ENCODE peak calls at places on chromosomes 5 and 9, in four cellular contexts. One of them, this sample, is unnamed.

GRCh38 chr9:36207016-36207415 is 16.3 kb downstream of the CLTA start:
- DNase-seq in spleen: no peak
- DNase-seq in caudate nucleus: no peak
- DNase-seq in neuronal stem cell: no peak
- DNase-seq in this sample: no peak

GRCh38 chr9:14692536-14692917 is 705 bp downstream of the ZDHHC21 start:
- DNase-seq in spleen: no peak
- DNase-seq in caudate nucleus: no peak
- DNase-seq in neuronal stem cell: no peak
- DNase-seq in this sample: no peak

GRCh38 chr9:126664893-126665695 is 51.4 kb downstream of the LMX1B start:
- DNase-seq in spleen: no peak
- DNase-seq in caudate nucleus: no peak
- DNase-seq in neuronal stem cell: peak; percentile 65
- DNase-seq in this sample: no peak

GRCh38 chr9:130054428-130054786 is 701 bp downstream of the GPR107 start:
- DNase-seq in spleen: no peak
- DNase-seq in caudate nucleus: no peak
- DNase-seq in neuronal stem cell: no peak
- DNase-seq in this sample: no peak

GRCh38 chr5:84383296-84383815 is 1.3 kb downstream of the EDIL3 start:
- DNase-seq in spleen: peak; percentile 72
- DNase-seq in caudate nucleus: no peak
- DNase-seq in neuronal stem cell: peak; percentile 20
- DNase-seq in this sample: no peak

GRCh38 chr9:116274293-116274692 is 120.7 kb downstream of the PAPPA start:
- DNase-seq in spleen: no peak
- DNase-seq in caudate nucleus: no peak
- DNase-seq in neuronal stem cell: no peak
- DNase-seq in this sample: no peak

GRCh38 chr5:109412981-109413402 is 3.2 kb upstream of the PJA2 start:
- DNase-seq in spleen: no peak
- DNase-seq in caudate nucleus: no peak
- DNase-seq in neuronal stem cell: no peak
- DNase-seq in this sample: no peak

GRCh38 chr9:129550199-129550839 is 70.6 kb downstream of the C9orf50 start:
- DNase-seq in spleen: peak; percentile 91
- DNase-seq in caudate nucleus: peak; percentile 68
- DNase-seq in neuronal stem cell: no peak
- DNase-seq in this sample: no peak

GRCh38 chr5:125137535-125137934 is 391.1 kb upstream of the ZNF608 start:
- DNase-seq in spleen: no peak
- DNase-seq in caudate nucleus: no peak
- DNase-seq in neuronal stem cell: no peak
- DNase-seq in this sample: no peak

GRCh38 chr9:8769153-8769552 is 969.6 kb upstream of the DMAC1 start:
- DNase-seq in spleen: no peak
- DNase-seq in caudate nucleus: no peak
- DNase-seq in neuronal stem cell: no peak
- DNase-seq in this sample: no peak

GRCh38 chr5:138645778-138646575 is 70.8 kb upstream of the HSPA9 start:
- DNase-seq in spleen: no peak
- DNase-seq in caudate nucleus: no peak
- DNase-seq in neuronal stem cell: no peak
- DNase-seq in this sample: no peak

GRCh38 chr5:141105350-141105749 is 5.1 kb downstream of the PCDHB3 start:
- DNase-seq in spleen: no peak
- DNase-seq in caudate nucleus: no peak
- DNase-seq in neuronal stem cell: no peak
- DNase-seq in this sample: no peak

GRCh38 chr9:98495530-98495929 is 213.2 kb downstream of the GABBR2 start:
- DNase-seq in spleen: no peak
- DNase-seq in caudate nucleus: no peak
- DNase-seq in neuronal stem cell: no peak
- DNase-seq in this sample: no peak

GRCh38 chr5:10701567-10702039 is 59.4 kb downstream of the DAP start:
- DNase-seq in spleen: no peak
- DNase-seq in caudate nucleus: no peak
- DNase-seq in neuronal stem cell: peak; percentile 24
- DNase-seq in this sample: no peak

GRCh38 chr5:173823721-173824567 is 64.2 kb upstream of the CPEB4 start:
- DNase-seq in spleen: no peak
- DNase-seq in caudate nucleus: no peak
- DNase-seq in neuronal stem cell: peak; percentile 5
- DNase-seq in this sample: no peak

GRCh38 chr9:99146574-99146973 is 41.7 kb downstream of the TGFBR1 start:
- DNase-seq in spleen: no peak
- DNase-seq in caudate nucleus: no peak
- DNase-seq in neuronal stem cell: no peak
- DNase-seq in this sample: no peak

GRCh38 chr9:77864096-77864889 is 167.3 kb downstream of the GNAQ start:
- DNase-seq in spleen: no peak
- DNase-seq in caudate nucleus: no peak
- DNase-seq in neuronal stem cell: no peak
- DNase-seq in this sample: no peak

GRCh38 chr5:177086918-177087706 is 397 bp downstream of the FGFR4 start:
- DNase-seq in spleen: peak; percentile 91
- DNase-seq in caudate nucleus: no peak
- DNase-seq in neuronal stem cell: peak; percentile 36
- DNase-seq in this sample: no peak

GRCh38 chr5:17020586-17021362 is 84.7 kb upstream of the MYO10 start:
- DNase-seq in spleen: no peak
- DNase-seq in caudate nucleus: no peak
- DNase-seq in neuronal stem cell: no peak
- DNase-seq in this sample: no peak

GRCh38 chr5:95035891-95036675 is 248.8 kb downstream of the MCTP1 start:
- DNase-seq in spleen: no peak
- DNase-seq in caudate nucleus: no peak
- DNase-seq in neuronal stem cell: no peak
- DNase-seq in this sample: no peak

GRCh38 chr5:177097016-177097985 is 10.6 kb downstream of the FGFR4 start:
- DNase-seq in spleen: no peak
- DNase-seq in caudate nucleus: no peak
- DNase-seq in neuronal stem cell: no peak
- DNase-seq in this sample: no peak

GRCh38 chr5:89120719-89121118 is 237.7 kb upstream of the MEF2C start:
- DNase-seq in spleen: no peak
- DNase-seq in caudate nucleus: no peak
- DNase-seq in neuronal stem cell: no peak
- DNase-seq in this sample: peak; percentile 24

GRCh38 chr5:106874531-106874930 is 796.2 kb downstream of the EFNA5 start:
- DNase-seq in spleen: peak; percentile 41
- DNase-seq in caudate nucleus: no peak
- DNase-seq in neuronal stem cell: no peak
- DNase-seq in this sample: no peak

GRCh38 chr9:113173341-113173740 is 22.5 kb downstream of the SLC31A2 start:
- DNase-seq in spleen: no peak
- DNase-seq in caudate nucleus: no peak
- DNase-seq in neuronal stem cell: no peak
- DNase-seq in this sample: no peak

GRCh38 chr9:113181165-113181564 is 30.4 kb downstream of the SLC31A2 start:
- DNase-seq in spleen: no peak
- DNase-seq in caudate nucleus: no peak
- DNase-seq in neuronal stem cell: no peak
- DNase-seq in this sample: no peak

GRCh38 chr9:113179839-113180238 is 29.0 kb downstream of the SLC31A2 start:
- DNase-seq in spleen: no peak
- DNase-seq in caudate nucleus: no peak
- DNase-seq in neuronal stem cell: no peak
- DNase-seq in this sample: no peak

GRCh38 chr9:113178087-113178486 is 27.3 kb downstream of the SLC31A2 start:
- DNase-seq in spleen: no peak
- DNase-seq in caudate nucleus: no peak
- DNase-seq in neuronal stem cell: no peak
- DNase-seq in this sample: no peak

DNA sequence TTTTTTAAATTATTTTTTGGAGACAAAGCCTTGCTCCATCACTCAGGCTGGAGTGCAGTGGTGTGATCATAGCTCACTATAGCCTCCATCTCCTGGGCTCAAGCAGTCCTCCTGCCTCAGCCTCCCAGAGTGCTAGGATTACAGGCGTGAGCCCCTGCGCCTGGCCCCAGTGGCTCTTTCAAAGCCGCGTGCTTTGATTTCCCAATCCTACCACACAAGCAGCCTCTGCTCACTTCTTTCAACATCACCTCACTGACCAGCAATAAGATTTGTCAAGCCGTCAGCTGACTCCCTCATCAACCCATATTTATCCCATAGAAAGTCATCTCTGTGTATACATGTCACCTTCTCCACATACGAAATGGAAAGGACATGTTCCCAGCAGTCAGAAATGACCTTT is 25.9 kb downstream of the SLC31A2 start:
- DNase-seq in spleen: no peak
- DNase-seq in caudate nucleus: no peak
- DNase-seq in neuronal stem cell: no peak
- DNase-seq in this sample: no peak
- H3K27ac ChIP-seq in spleen: no peak overlapping the region
- H3K27ac ChIP-seq in caudate nucleus: no peak overlapping the region
- H3K27ac ChIP-seq in neuronal stem cell: no peak overlapping the region
- H3K27ac ChIP-seq in this sample: no peak overlapping the region

DNA sequence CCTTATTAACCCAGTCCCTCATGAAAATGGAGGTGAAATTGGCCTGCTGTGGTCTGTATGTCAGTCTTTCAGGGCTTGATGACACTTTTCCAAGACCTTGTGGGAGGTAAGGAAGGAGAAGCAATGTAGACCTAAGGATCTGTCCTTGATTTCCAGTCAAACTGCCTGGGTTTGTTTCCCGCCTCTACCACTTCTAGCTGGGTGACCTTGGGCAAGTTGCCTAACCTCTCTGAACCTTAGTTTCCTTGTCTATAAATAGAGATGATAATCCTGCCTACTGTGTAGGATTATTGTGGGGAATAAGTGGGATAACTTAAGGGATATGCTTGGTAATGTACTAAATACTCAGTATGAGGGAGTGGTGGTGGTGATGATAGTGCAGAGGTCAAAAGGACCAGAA is 59.7 kb downstream of the PPARGC1B start:
- DNase-seq in spleen: no peak
- DNase-seq in caudate nucleus: no peak
- DNase-seq in neuronal stem cell: no peak
- DNase-seq in this sample: no peak
- H3K27ac ChIP-seq in spleen: no peak overlapping the region
- H3K27ac ChIP-seq in caudate nucleus: no peak overlapping the region
- H3K27ac ChIP-seq in neuronal stem cell: no peak overlapping the region
- H3K27ac ChIP-seq in this sample: no peak overlapping the region

DNA sequence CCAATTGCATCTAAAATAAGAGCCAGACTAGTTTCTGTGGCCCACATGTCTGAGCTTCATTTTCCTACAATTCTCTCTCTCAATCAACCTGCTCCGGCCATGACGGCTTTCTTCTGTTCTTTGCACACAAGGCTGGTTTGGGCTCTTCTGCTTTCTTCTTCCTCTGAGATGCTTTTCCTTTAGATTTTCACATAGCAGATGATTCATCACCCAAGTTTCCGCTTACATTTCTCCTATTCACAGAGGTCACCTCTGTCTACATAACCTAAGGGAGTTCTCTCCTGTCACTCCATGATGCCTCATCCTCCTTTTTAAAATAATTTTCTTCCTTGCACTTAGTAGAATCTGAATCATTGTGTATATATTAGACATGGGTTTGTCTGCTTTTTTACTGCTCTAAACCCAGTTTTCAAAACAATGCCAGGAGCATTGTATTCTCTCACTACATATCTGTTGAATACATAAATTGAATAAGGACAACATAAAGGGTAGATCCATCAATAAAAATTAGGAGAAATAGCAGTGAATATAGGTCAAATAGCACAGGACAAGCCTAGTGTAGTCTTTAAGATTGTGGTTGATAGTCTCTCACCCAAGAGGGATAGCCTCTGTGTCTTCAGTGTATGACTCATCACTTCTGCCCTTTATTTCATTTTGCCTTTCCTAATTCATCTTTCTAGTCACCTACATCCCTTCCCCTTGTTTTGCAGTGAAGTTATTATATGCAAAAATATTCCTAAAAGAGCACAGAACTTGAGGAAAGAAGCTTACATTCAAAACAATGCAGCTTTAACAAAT is 334.8 kb upstream of the TUSC1 start:
- DNase-seq in spleen: no peak
- DNase-seq in caudate nucleus: no peak
- DNase-seq in neuronal stem cell: no peak
- DNase-seq in this sample: no peak
- H3K27ac ChIP-seq in spleen: no peak overlapping the region
- H3K27ac ChIP-seq in caudate nucleus: no peak overlapping the region
- H3K27ac ChIP-seq in neuronal stem cell: no peak overlapping the region
- H3K27ac ChIP-seq in this sample: no peak overlapping the region

GRCh38 chr5:66892715-66893114 is 296.5 kb downstream of the MAST4 start:
- DNase-seq in spleen: no peak
- DNase-seq in caudate nucleus: no peak
- DNase-seq in neuronal stem cell: no peak
- DNase-seq in this sample: no peak

GRCh38 chr5:66894480-66895240 is 298.5 kb downstream of the MAST4 start:
- DNase-seq in spleen: no peak
- DNase-seq in caudate nucleus: no peak
- DNase-seq in neuronal stem cell: no peak
- DNase-seq in this sample: no peak

GRCh38 chr5:66888613-66889012 is 292.4 kb downstream of the MAST4 start:
- DNase-seq in spleen: no peak
- DNase-seq in caudate nucleus: no peak
- DNase-seq in neuronal stem cell: no peak
- DNase-seq in this sample: no peak

GRCh38 chr5:66889524-66889923 is 293.3 kb downstream of the MAST4 start:
- DNase-seq in spleen: no peak
- DNase-seq in caudate nucleus: no peak
- DNase-seq in neuronal stem cell: no peak
- DNase-seq in this sample: no peak

GRCh38 chr5:66891184-66891925 is 295.2 kb downstream of the MAST4 start:
- DNase-seq in spleen: no peak
- DNase-seq in caudate nucleus: no peak
- DNase-seq in neuronal stem cell: no peak
- DNase-seq in this sample: no peak
- H3K27ac ChIP-seq in spleen: no peak overlapping the region
- H3K27ac ChIP-seq in caudate nucleus: no peak overlapping the region
- H3K27ac ChIP-seq in neuronal stem cell: no peak overlapping the region
- H3K27ac ChIP-seq in this sample: no peak overlapping the region

GRCh38 chr5:39021413-39021812 is 52.8 kb downstream of the RICTOR start:
- DNase-seq in spleen: no peak
- DNase-seq in caudate nucleus: no peak
- DNase-seq in neuronal stem cell: no peak
- DNase-seq in this sample: no peak
- H3K27ac ChIP-seq in spleen: no peak overlapping the region
- H3K27ac ChIP-seq in caudate nucleus: no peak overlapping the region
- H3K27ac ChIP-seq in neuronal stem cell: peak overlapping the region; percentile 31
- H3K27ac ChIP-seq in this sample: peak overlapping the region; percentile 43